ENCODE peak calls at places on chromosome 5, in ten cellular contexts. B is effector CD4-positive, alpha-beta T cell; V is activated gamma-delta T cell treated with Interleukin-2 at 50 U/mL for 16 hours; X is WTC11; P is Caki2; H is iris pigment epithelial cell; Q is left lobe of liver; S is HTR-8/SVneo; O is fibroblast of lung; Y is mesothelial cell of epicardium. T is an unnamed sample.

GRCh38 chr5:39117401-39117800 is 43.2 kb upstream of the RICTOR start:
- DNase-seq in B (no peak), V (no peak), S (no peak), H (no peak), Y (no peak), X (no peak), O (no peak), Q (no peak), P (no peak), T (no peak)

GRCh38 chr5:142944140-142944539 is 174.0 kb downstream of the ARHGAP26 start:
- DNase-seq in V (no peak), S (no peak), Q (no peak), P (no peak), Y (no peak), X (no peak), B (no peak), O (peak), H (peak), T (no peak)

GRCh38 chr5:111301264-111301663 is 77.1 kb downstream of the CAMK4 start:
- DNase-seq in X (no peak), O (no peak), V (no peak), S (no peak), H (no peak), Q (no peak), B (no peak), P (no peak), Y (no peak), T (no peak)

GRCh38 chr5:38551020-38552017 is 5.1 kb downstream of the LIFR start:
- DNase-seq in P (peak), V (no peak), O (peak), B (no peak), X (no peak), H (peak), S (peak), Q (no peak), Y (no peak), T (no peak)

GRCh38 chr5:159061834-159062530 is 37.7 kb downstream of the EBF1 start:
- DNase-seq in Y (no peak), X (peak), O (no peak), B (no peak), P (no peak), H (peak), Q (no peak), V (no peak), S (no peak), T (no peak)

GRCh38 chr5:143002459-143003327 is 232.5 kb downstream of the ARHGAP26 start:
- DNase-seq in O (peak), S (peak), Y (no peak), P (peak), H (peak), B (peak), Q (no peak), V (peak), X (no peak), T (peak)

GRCh38 chr5:62722360-62722759 is 143.7 kb downstream of the LRRC70 start:
- DNase-seq in Q (no peak), B (no peak), X (peak), V (no peak), P (no peak), S (no peak), H (no peak), O (no peak), Y (no peak), T (no peak)

GRCh38 chr5:93794954-93795353 is 53.6 kb upstream of the POU5F2 start:
- DNase-seq in Q (no peak), H (no peak), O (no peak), X (no peak), P (no peak), Y (no peak), V (no peak), B (no peak), S (no peak), T (no peak)

GRCh38 chr5:65812648-65813047 is 90.6 kb downstream of the NLN start:
- DNase-seq in P (peak), B (no peak), V (no peak), Q (no peak), X (no peak), O (no peak), S (no peak), Y (no peak), H (no peak), T (no peak)

GRCh38 chr5:132065351-132065937 is 5.0 kb downstream of the IL3 start:
- DNase-seq in X (peak), V (peak), Q (no peak), O (peak), H (peak), B (no peak), P (peak), S (peak), Y (peak), T (peak)

GRCh38 chr5:160508780-160509361 is 87.2 kb downstream of the PTTG1 start:
- DNase-seq in H (peak), X (peak), Q (peak), B (peak), S (peak), Y (no peak), V (peak), P (peak), O (peak), T (peak)

GRCh38 chr5:5686356-5686755 is 263.9 kb downstream of the ICE1 start:
- DNase-seq in V (no peak), H (no peak), X (no peak), Y (no peak), P (no peak), S (no peak), B (no peak), Q (no peak), O (no peak), T (no peak)

GRCh38 chr5:114325552-114325951 is 36.3 kb upstream of the KCNN2 start:
- DNase-seq in P (no peak), S (no peak), B (no peak), H (peak), Q (no peak), O (peak), X (no peak), V (no peak), Y (no peak), T (no peak)

GRCh38 chr5:96601811-96602244 is 60.3 kb upstream of the CAST start:
- DNase-seq in X (peak), S (peak), V (peak), H (peak), O (peak), Y (no peak), P (peak), B (peak), Q (no peak), T (peak)

GRCh38 chr5:110865400-110866094 is 126.7 kb downstream of the SLC25A46 start:
- DNase-seq in B (no peak), O (no peak), P (peak), V (no peak), H (peak), X (peak), S (no peak), Q (no peak), Y (no peak), T (no peak)

GRCh38 chr5:15703901-15704300 is 203.9 kb downstream of the FBXL7 start:
- DNase-seq in S (no peak), X (no peak), Y (no peak), B (no peak), O (no peak), P (no peak), V (no peak), H (no peak), Q (no peak), T (no peak)

GRCh38 chr5:145499483-145499882 is 335.7 kb downstream of the PRELID2 start:
- DNase-seq in Q (no peak), V (no peak), S (no peak), O (peak), X (no peak), P (no peak), Y (no peak), H (peak), B (no peak), T (no peak)

GRCh38 chr5:165881259-165881658 is 2375.8 kb downstream of the MAT2B start:
- DNase-seq in O (no peak), S (no peak), X (no peak), P (no peak), Q (no peak), V (no peak), Y (no peak), B (no peak), H (no peak), T (no peak)

GRCh38 chr5:92801921-92802320 is 779.1 kb downstream of the NR2F1-AS1 start:
- DNase-seq in P (no peak), H (peak), X (no peak), Y (no peak), V (no peak), S (peak), O (peak), B (no peak), Q (no peak), T (no peak)

GRCh38 chr5:131462479-131462878 is 172.6 kb downstream of the RAPGEF6 start:
- DNase-seq in H (no peak), V (no peak), B (no peak), X (no peak), Q (no peak), Y (no peak), P (no peak), S (no peak), O (no peak), T (no peak)

GRCh38 chr5:7395432-7396168 is at the start of gene ADCY2:
- DNase-seq in P (no peak), H (no peak), X (peak), Y (no peak), S (no peak), Q (no peak), O (no peak), V (no peak), B (no peak), T (no peak)

GRCh38 chr5:120539471-120539870 is 75.4 kb downstream of the PRR16 start:
- DNase-seq in S (no peak), H (no peak), P (peak), B (no peak), X (no peak), Q (no peak), O (no peak), Y (no peak), V (no peak), T (no peak)

GRCh38 chr5:42216904-42217303 is 206.3 kb upstream of the GHR start:
- DNase-seq in P (no peak), Y (no peak), V (no peak), O (no peak), S (no peak), H (no peak), B (no peak), Q (no peak), X (no peak), T (no peak)

GRCh38 chr5:150513375-150514309 is 5.7 kb downstream of the NDST1 start:
- DNase-seq in O (peak), H (no peak), V (no peak), Q (no peak), P (no peak), Y (no peak), S (no peak), X (peak), B (no peak), T (no peak)

GRCh38 chr5:2581418-2581817 is 170.1 kb downstream of the IRX2 start:
- DNase-seq in S (no peak), B (no peak), V (no peak), X (no peak), Y (no peak), P (no peak), O (no peak), H (no peak), Q (no peak), T (no peak)

GRCh38 chr5:101370240-101370639 is 467.2 kb upstream of the ST8SIA4 start:
- DNase-seq in Q (no peak), V (no peak), S (no peak), O (no peak), X (no peak), P (no peak), Y (no peak), H (no peak), B (no peak), T (no peak)

GRCh38 chr5:178381206-178381605 is 148.6 kb upstream of the PHYKPL start:
- DNase-seq in O (no peak), X (no peak), Q (no peak), S (no peak), B (no peak), V (no peak), P (no peak), Y (no peak), H (no peak), T (no peak)

GRCh38 chr5:136802382-136802781 is 437.0 kb upstream of the TRPC7 start:
- DNase-seq in P (peak), H (no peak), V (no peak), X (no peak), Y (no peak), Q (no peak), S (no peak), B (no peak), O (no peak), T (no peak)

GRCh38 chr5:65867509-65868195 is 58.7 kb upstream of the ERBIN start:
- DNase-seq in H (peak), Y (no peak), B (no peak), Q (no peak), V (no peak), S (no peak), X (no peak), P (no peak), O (no peak), T (no peak)

GRCh38 chr5:174459832-174460448 is 264.4 kb upstream of the MSX2 start:
- DNase-seq in B (no peak), V (no peak), P (no peak), S (no peak), O (no peak), X (no peak), Q (no peak), H (no peak), Y (no peak), T (no peak)